ENCODE peak calls at places on chromosomes 13 and 19, in five cellular contexts. R is upper lobe of right lung; M is body of pancreas; C is CD4-positive, CD25-positive, alpha-beta regulatory T cell; L is lower lobe of right lung. A is an unnamed sample. For H3K4me1 and H3K36me3, the result is how much of the 10 kb centered on the place peaks cover.

GRCh38 chr19:8605514-8605913 is 5.0 kb downstream of the ADAMTS10 start:
- ATAC-seq in R (no peak), M (no peak), C (no peak), L (no peak), A (no peak)

GRCh38 chr19:51122112-51122981 is 2.4 kb upstream of the SIGLEC9 start:
- ATAC-seq in R (peak), M (no peak), C (no peak), L (peak), A (no peak)

GRCh38 chr13:25046985-25047660 is 48.8 kb upstream of the PABPC3 start:
- ATAC-seq in R (peak), M (no peak), C (no peak), L (no peak), A (no peak)

GRCh38 chr13:100513987-100514670 is 74.5 kb downstream of the GGACT start:
- ATAC-seq in R (peak), M (no peak), C (no peak), L (peak), A (peak)

GRCh38 chr13:24503376-24503690 is 9.2 kb downstream of the PARP4 start:
- ATAC-seq in R (peak), M (no peak), C (no peak), L (peak), A (no peak)

GRCh38 chr19:590396-590745 is 690 bp downstream of the HCN2 start:
- ATAC-seq in R (no peak), M (no peak), C (peak), L (no peak), A (no peak)

GRCh38 chr13:30441304-30441703 is 19.0 kb downstream of the UBE2L5 start:
- ATAC-seq in R (no peak), M (no peak), C (peak), L (no peak), A (no peak)

GRCh38 chr13:79194272-79194671 is 211.8 kb downstream of the RBM26 start:
- ATAC-seq in R (peak), M (no peak), C (peak), L (no peak), A (no peak)

GRCh38 chr19:2255112-2255845 is 938 bp downstream of the JSRP1 start:
- ATAC-seq in R (no peak), M (no peak), C (no peak), L (no peak), A (no peak)

GRCh38 chr19:12000152-12000981 is 35.1 kb downstream of the ZNF433 start:
- ATAC-seq in R (no peak), M (no peak), C (peak), L (no peak), A (no peak)

GRCh38 chr19:3683866-3684816 is 16.1 kb downstream of the PIP5K1C start:
- ATAC-seq in R (no peak), M (no peak), C (no peak), L (no peak), A (no peak)

GRCh38 chr19:49224856-49225255 is 67.3 kb downstream of the TRPM4 start:
- ATAC-seq in R (peak), M (peak), C (no peak), L (peak), A (no peak)

GRCh38 chr13:49124693-49125304 is 95.3 kb upstream of the MLNR start:
- ATAC-seq in R (no peak), M (peak), C (no peak), L (no peak), A (no peak)

GRCh38 chr19:12646551-12646950 is 20.0 kb downstream of the MAN2B1 start:
- ATAC-seq in R (no peak), M (no peak), C (no peak), L (no peak), A (no peak)

GRCh38 chr13:105083986-105084385 is 1451.5 kb downstream of the EFNB2 start:
- ATAC-seq in R (peak), M (no peak), C (no peak), L (no peak), A (no peak)

GRCh38 chr19:51394045-51394836 is 3.9 kb upstream of the C19orf84 start:
- ATAC-seq in R (peak), M (peak), C (peak), L (peak), A (peak)

GRCh38 chr19:18650468-18651001 is 13.7 kb downstream of the KLHL26 start:
- ATAC-seq in R (peak), M (peak), C (no peak), L (peak), A (peak)

GRCh38 chr13:51821666-51822065 is 17.7 kb upstream of the DHRS12 start:
- ATAC-seq in R (no peak), M (no peak), C (peak), L (no peak), A (no peak)

GRCh38 chr19:52748336-52748950 is 13.6 kb upstream of the ZNF611 start:
- ATAC-seq in R (peak), M (no peak), C (no peak), L (peak), A (peak)

GRCh38 chr13:98540476-98540875 is 36.4 kb downstream of the STK24 start:
- ATAC-seq in R (no peak), M (no peak), C (no peak), L (no peak), A (no peak)

GRCh38 chr13:40681341-40682051 is 15.1 kb upstream of the FOXO1 start:
- ATAC-seq in R (peak), M (no peak), C (no peak), L (peak), A (peak)

GRCh38 chr19:35038623-35039512 is 2.7 kb upstream of the HPN start:
- ATAC-seq in R (no peak), M (no peak), C (no peak), L (no peak), A (no peak)

GRCh38 chr13:111954681-111955411 is 112.1 kb upstream of the SOX1 start:
- ATAC-seq in R (no peak), M (no peak), C (no peak), L (no peak), A (no peak)

GRCh38 chr13:45876781-45877180 is 25.2 kb upstream of the SIAH3 start:
- ATAC-seq in R (no peak), M (no peak), C (no peak), L (no peak), A (no peak)

GRCh38 chr13:78430811-78431210 is 172.5 kb downstream of the POU4F1 start:
- ATAC-seq in R (no peak), M (no peak), C (no peak), L (no peak), A (no peak)

GRCh38 chr13:112731667-112732616 is 42.1 kb downstream of the ATP11A start:
- ATAC-seq in R (no peak), M (no peak), C (no peak), L (no peak), A (no peak)

GRCh38 chr19:1789282-1790020 is 22.6 kb downstream of the ATP8B3 start:
- ATAC-seq in R (peak), M (peak), C (no peak), L (no peak), A (no peak)

GRCh38 chr19:45729774-45730388 is 815 bp downstream of the FBXO46 start:
- ATAC-seq in R (peak), M (no peak), C (no peak), L (peak), A (no peak)

GRCh38 chr19:44856438-44857083 is 10.5 kb downstream of the NECTIN2 start:
- ATAC-seq in R (peak), M (peak), C (no peak), L (peak), A (no peak)

GRCh38 chr19:3149526-3150505 is 14.0 kb downstream of the GNA15 start:
- ATAC-seq in R (no peak), M (no peak), C (no peak), L (no peak), A (no peak)

GRCh38 chr13:93364166-93364565 is 137.6 kb downstream of the GPC6 start:
- ATAC-seq in R (no peak), M (no peak), C (no peak), L (no peak), A (no peak)

GRCh38 chr13:113216165-113217056 is 7.0 kb downstream of the CUL4A start:
- ATAC-seq in R (peak), M (peak), C (peak), L (peak), A (peak)

GRCh38 chr13:76778906-76779305 is 107.3 kb downstream of the KCTD12 start:
- ATAC-seq in R (no peak), M (no peak), C (no peak), L (no peak), A (no peak)

GRCh38 chr19:36686365-36687213 is 823 bp upstream of the ZNF567 start:
- ATAC-seq in R (no peak), M (peak), C (peak), L (peak), A (peak)

GRCh38 chr13:33270906-33271538 is 14.5 kb downstream of the STARD13 start:
- ATAC-seq in R (peak), M (no peak), C (no peak), L (peak), A (peak)

GRCh38 chr13:105037064-105037463 is 1498.4 kb downstream of the EFNB2 start:
- ATAC-seq in R (no peak), M (no peak), C (no peak), L (no peak), A (no peak)

GRCh38 chr19:461664-462551 is 1.1 kb upstream of the SHC2 start:
- ATAC-seq in R (peak), M (peak), C (no peak), L (peak), A (peak)

GRCh38 chr13:46389985-46390384 is 2.9 kb upstream of the RUBCNL start:
- ATAC-seq in R (peak), M (peak), C (peak), L (peak), A (peak)

GRCh38 chr19:38705197-38706019 is 38.9 kb downstream of the CAPN12 start:
- ATAC-seq in R (no peak), M (no peak), C (no peak), L (no peak), A (no peak)
- H3K4me1 ChIP-seq in R (under half), M (under half), C (under half), L (half or more), A (under half)

DNA sequence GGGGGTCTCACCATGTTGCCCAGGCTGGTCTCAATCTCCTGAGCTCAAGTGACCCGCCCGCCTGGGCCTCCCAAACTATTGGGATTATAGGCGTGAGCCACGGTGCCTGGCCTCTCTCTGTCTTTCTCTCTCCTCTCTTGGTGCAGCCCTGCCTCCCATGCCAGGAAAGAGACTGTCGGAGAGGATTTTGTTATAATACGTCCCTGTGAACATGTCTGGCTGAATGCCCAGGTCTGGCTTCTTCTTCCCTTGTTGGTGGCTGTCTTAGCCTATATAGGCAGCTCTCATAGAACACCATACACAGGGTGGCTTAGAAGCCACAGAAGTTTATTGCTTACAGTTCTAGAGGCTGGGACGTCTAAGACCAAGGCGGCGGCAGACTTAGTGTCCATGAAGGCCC is 46.4 kb downstream of the PEX11G start:
- ATAC-seq in R (no peak), M (no peak), C (no peak), L (no peak), A (no peak)
- H3K36me3 ChIP-seq in R (half or more), M (under half), C (half or more), L (half or more), A (half or more)

GRCh38 chr13:22915442-22916082 is 265.2 kb upstream of the SGCG start:
- ATAC-seq in R (peak), M (peak), C (peak), L (peak), A (peak)
- H3K4me3 ChIP-seq in R (peak), M (peak), C (no peak), L (peak), A (peak)

DNA sequence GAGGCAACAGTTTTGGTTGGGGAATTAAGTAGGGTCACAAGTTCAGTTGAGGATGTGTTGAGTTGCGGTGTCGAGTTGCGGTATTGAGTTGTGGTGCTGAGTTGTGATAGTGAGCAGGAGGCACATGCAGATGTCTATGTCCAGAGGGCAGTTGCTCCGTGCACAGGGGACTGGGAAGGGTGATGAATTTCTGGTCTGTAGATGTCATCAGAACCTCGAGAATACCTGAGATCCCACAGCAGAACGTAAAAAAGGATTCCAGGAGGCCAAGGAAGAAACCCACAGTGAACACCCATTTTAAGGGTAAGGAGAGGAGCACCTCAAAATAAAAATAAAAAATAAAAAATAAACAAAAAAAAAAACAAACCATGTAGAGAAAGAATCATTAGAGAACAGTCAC is 354.4 kb upstream of the ARGLU1 start:
- ATAC-seq in R (no peak), M (no peak), C (no peak), L (no peak), A (no peak)
- H3K4me1 ChIP-seq in R (under half), M (under half), C (under half), L (under half), A (under half)

GRCh38 chr19:15269806-15270205 is 37.6 kb upstream of the EPHX3 start:
- ATAC-seq in R (no peak), M (no peak), C (no peak), L (no peak), A (no peak)
- H3K36me3 ChIP-seq in R (half or more), M (under half), C (half or more), L (half or more), A (under half)

DNA sequence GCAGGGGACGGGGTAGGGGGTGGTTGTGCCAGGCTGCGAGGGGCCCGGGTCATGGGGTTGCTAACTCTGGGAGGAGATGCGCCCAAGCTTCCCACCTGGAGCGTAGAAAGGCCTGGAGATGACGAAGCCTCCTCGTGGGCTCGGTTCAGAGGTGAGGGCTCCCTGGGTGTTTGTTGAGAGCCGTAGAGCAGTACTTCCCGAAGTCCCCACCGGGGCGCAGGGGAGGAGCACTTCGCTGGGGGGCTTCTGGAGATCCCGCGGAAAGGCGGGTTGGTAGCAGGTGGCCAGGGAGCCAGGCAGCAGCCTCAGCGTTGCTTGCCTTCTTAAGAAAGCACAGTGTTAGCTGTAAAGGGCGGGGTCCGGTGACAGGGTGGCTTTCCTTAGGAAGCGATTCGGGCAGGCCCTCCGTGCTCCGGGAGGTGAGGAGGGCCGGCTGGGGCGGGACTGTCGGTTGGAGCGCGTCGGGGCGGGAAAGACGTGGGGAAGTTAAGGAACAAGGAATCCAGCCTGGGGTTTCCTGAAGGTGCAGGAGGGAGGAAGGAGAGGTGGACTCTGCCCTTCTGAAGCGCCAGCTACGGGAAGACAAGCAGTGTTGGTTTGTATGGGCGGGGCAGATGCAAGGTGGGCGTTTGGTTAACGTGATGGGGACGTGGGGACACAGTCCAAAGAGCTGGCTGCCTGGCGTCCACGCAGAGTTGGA is 3.3 kb downstream of the VSTM2B start:
- ATAC-seq in R (no peak), M (no peak), C (no peak), L (no peak), A (no peak)
- H3K4me3 ChIP-seq in R (no peak), M (no peak), C (no peak), L (no peak), A (peak)

DNA sequence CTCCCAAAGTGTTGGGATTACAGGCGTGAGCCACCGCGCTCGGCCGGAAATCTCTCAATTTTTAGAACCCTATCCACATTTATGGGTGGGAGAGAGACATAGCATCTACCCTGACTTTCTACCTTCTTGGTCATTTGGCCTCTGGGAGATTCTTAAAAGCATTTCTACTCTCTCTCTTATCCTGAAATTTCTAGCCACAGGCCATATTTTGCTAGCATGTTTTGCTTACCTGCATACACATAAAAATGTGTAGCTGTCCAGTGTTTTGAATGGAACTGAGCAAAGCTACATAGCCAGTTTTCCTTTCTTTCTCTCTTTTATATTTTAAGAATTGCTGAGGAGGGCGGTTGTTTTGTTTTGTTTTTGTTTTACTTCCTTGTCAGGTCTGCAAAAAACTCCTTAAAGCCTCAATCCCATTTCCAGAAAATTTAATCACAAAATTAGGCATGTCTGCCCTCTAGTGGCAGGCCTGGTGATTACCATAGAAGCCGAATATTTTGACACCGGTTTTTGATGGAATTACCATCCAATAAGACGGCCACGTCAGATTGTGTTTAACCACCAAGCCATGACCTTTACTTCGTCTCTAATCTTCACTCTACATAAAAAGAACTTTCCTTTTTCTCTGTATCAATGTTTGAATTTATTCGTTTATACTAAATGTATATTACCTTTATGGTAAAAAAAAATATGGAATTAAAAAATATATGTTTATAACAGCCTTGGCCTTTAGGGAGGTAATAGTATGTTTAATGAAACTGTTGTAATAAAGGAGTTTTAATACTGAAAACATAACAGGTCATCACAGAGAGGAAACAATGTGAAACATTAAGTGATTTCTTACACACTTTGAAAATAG is 34.4 kb upstream of the OXGR1 start:
- ATAC-seq in R (peak), M (peak), C (no peak), L (peak), A (peak)
- H3K4me1 ChIP-seq in R (under half), M (under half), C (under half), L (under half), A (under half)

A was measured in gastroesophageal sphincter.